ENCODE peak calls at places on chromosome 3, in four cellular contexts. C, A, U and O are unnamed samples.

GRCh38 chr3:2967851-2968250 is 142.3 kb downstream of the IL5RA start:
- DNase-seq in C (no peak), A (no peak), U (no peak), O (no peak)

GRCh38 chr3:110576962-110577361 is 494.7 kb upstream of the NECTIN3 start:
- DNase-seq in A (peak; percentile 97), U (peak; percentile 91), C (peak; percentile 94), O (no peak)

GRCh38 chr3:130386604-130387263 is 41.3 kb downstream of the COL6A5 start:
- DNase-seq in A (no peak), U (peak; percentile 55), C (no peak), O (no peak)

GRCh38 chr3:45140392-45140791 is 5.8 kb downstream of the CDCP1 start:
- DNase-seq in U (peak; percentile 29), A (peak; percentile 61), C (no peak), O (no peak)

GRCh38 chr3:183481582-183481981 is 53.2 kb upstream of the MCF2L2 start:
- DNase-seq in C (no peak), A (no peak), U (no peak), O (no peak)

GRCh38 chr3:167733961-167734497 is 663 bp downstream of the PDCD10 start:
- DNase-seq in A (peak; percentile 16), C (peak; percentile 23), U (peak; percentile 22), O (peak; percentile 7)

GRCh38 chr3:158672293-158673176 is at the start of gene LXN:
- DNase-seq in C (peak; percentile 89), U (peak; percentile 81), A (peak; percentile 47), O (peak; percentile 65)

GRCh38 chr3:89113887-89114840 is 6.7 kb downstream of the EPHA3 start:
- DNase-seq in A (peak; percentile 44), U (peak; percentile 56), C (peak; percentile 69), O (no peak)

GRCh38 chr3:42601898-42602581 is 1.6 kb downstream of the NKTR start:
- DNase-seq in C (no peak), A (no peak), U (no peak), O (no peak)

GRCh38 chr3:177448987-177449975 is 252.0 kb upstream of the TBL1XR1 start:
- DNase-seq in C (no peak), A (no peak), U (no peak), O (peak; percentile 53)

GRCh38 chr3:136194409-136195257 is 1.5 kb downstream of the MSL2 start:
- DNase-seq in C (no peak), A (no peak), U (no peak), O (no peak)

GRCh38 chr3:43522702-43523362 is 99.0 kb downstream of the ANO10 start:
- DNase-seq in U (peak; percentile 51), A (no peak), C (peak; percentile 1), O (no peak)

GRCh38 chr3:73418636-73419035 is 206.1 kb downstream of the PDZRN3 start:
- DNase-seq in U (no peak), A (no peak), C (no peak), O (no peak)

GRCh38 chr3:153026026-153026425 is 136.0 kb upstream of the RAP2B start:
- DNase-seq in C (peak; percentile 49), U (peak; percentile 79), A (peak; percentile 51), O (peak; percentile 8)

GRCh38 chr3:78940128-78940527 is 827.7 kb downstream of the ROBO1 start:
- DNase-seq in U (no peak), C (no peak), A (no peak), O (no peak)

GRCh38 chr3:133362539-133362938 is 37.3 kb upstream of the BFSP2 start:
- DNase-seq in U (no peak), C (no peak), A (no peak), O (no peak)

GRCh38 chr3:59426851-59427565 is 377.2 kb upstream of the CFAP20DC start:
- DNase-seq in A (peak; percentile 97), U (peak; percentile 46), C (no peak), O (no peak)

GRCh38 chr3:183220828-183221227 is 32.2 kb upstream of the B3GNT5 start:
- DNase-seq in C (no peak), A (no peak), U (no peak), O (no peak)

GRCh38 chr3:54986294-54986693 is 58.4 kb upstream of the LRTM1 start:
- DNase-seq in A (no peak), C (no peak), U (no peak), O (no peak)

GRCh38 chr3:126111126-126111551 is 27.2 kb upstream of the SLC41A3 start:
- DNase-seq in U (no peak), C (no peak), A (no peak), O (no peak)

GRCh38 chr3:177257625-177258024 is 60.3 kb upstream of the TBL1XR1 start:
- DNase-seq in A (no peak), C (no peak), U (no peak), O (no peak)

GRCh38 chr3:46440531-46441294 is 24.0 kb downstream of the LTF start:
- DNase-seq in U (no peak), C (no peak), A (no peak), O (peak; percentile 59)

GRCh38 chr3:34364345-34364744 is 565.9 kb downstream of the PDCD6IP start:
- DNase-seq in U (no peak), A (no peak), C (no peak), O (no peak)

GRCh38 chr3:154758109-154758868 is 321.8 kb upstream of the MME start:
- DNase-seq in A (peak; percentile 62), U (peak; percentile 62), C (peak; percentile 25), O (no peak)

GRCh38 chr3:149042766-149043386 is 43.5 kb downstream of the HLTF start:
- DNase-seq in A (peak; percentile 46), C (no peak), U (peak; percentile 61), O (peak; percentile 27)

GRCh38 chr3:70889162-70890045 is 577.0 kb upstream of the MDFIC2 start:
- DNase-seq in C (no peak), A (peak; percentile 39), U (peak; percentile 29), O (no peak)

GRCh38 chr3:56800373-56801150 is 1.2 kb downstream of the ARHGEF3 start:
- DNase-seq in U (no peak), C (no peak), A (no peak), O (peak; percentile 51)

GRCh38 chr3:193885832-193886231 is 250.1 kb upstream of the HES1 start:
- DNase-seq in U (no peak), C (peak; percentile 21), A (no peak), O (no peak)

GRCh38 chr3:149339931-149340309 is 6.5 kb upstream of the TM4SF18 start:
- DNase-seq in A (peak; percentile 98), U (peak; percentile 98), C (peak; percentile 98), O (no peak)

GRCh38 chr3:113212155-113212844 is 943 bp downstream of the BOC start:
- DNase-seq in A (peak; percentile 59), U (peak; percentile 30), C (peak; percentile 10), O (no peak)
- H3K4me3 ChIP-seq in A (peak overlapping the region; percentile 85), U (peak overlapping the region; percentile 68), C (peak overlapping the region; percentile 66), O (peak overlapping the region; percentile 51)

GRCh38 chr3:57863380-57863779 is 107.3 kb downstream of the SLMAP start:
- DNase-seq in C (no peak), U (no peak), A (no peak), O (no peak)

GRCh38 chr3:57862894-57863293 is 106.8 kb downstream of the SLMAP start:
- DNase-seq in A (no peak), U (no peak), C (no peak), O (no peak)

GRCh38 chr3:57864853-57865252 is 108.7 kb downstream of the SLMAP start:
- DNase-seq in A (peak; percentile 49), C (peak; percentile 17), U (peak; percentile 56), O (no peak)
- TF ChIP-seq CTCF in A (peak; percentile 67), C (peak; percentile 48), U (peak; percentile 59), O (peak; percentile 18)

DNA sequence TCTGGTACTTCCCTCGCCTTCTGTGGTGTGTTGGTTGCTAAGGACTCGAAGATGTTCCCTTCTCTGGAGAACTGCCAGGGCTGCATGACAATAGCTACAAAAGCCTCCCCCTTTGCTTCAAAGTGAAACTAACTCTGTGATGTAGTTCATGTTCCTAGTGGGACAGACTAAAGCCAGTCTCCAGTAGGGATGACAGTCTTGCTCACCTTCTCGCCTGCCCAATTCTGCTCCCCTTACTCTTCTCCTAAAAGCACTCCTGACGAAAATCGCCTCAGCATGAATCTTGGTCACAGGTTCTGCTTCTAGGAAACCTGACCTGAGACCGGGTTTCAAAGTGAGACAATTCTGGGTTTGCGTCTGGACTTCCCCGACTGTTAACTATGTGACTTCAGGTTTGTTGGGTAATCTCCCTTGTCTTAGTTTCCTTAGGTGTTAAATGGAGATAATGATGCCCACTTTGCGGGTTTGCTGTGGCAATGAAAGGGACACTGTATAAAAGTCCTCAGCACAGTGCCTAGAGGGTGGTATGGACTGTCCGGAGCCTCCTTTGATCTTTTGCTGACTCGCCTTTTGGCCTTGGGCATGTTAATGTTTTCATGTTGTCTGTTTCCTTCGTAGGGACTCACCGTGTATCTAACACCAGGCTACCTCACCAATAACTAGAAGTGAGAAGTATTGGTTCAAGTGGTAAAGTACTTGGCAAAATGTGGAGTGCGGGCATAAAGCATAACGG is 24.9 kb upstream of the THRB start:
- DNase-seq in U (no peak), A (no peak), C (no peak), O (no peak)
- H3K4me3 ChIP-seq in U (no peak overlapping the region), A (peak overlapping the region; percentile 12), C (no peak overlapping the region), O (no peak overlapping the region)

GRCh38 chr3:143348486-143349327 is 229.1 kb downstream of the CHST2 start:
- DNase-seq in C (no peak), A (no peak), U (no peak), O (peak; percentile 33)
- TF ChIP-seq CTCF in C (no peak), A (peak; percentile 22), U (peak; percentile 30), O (peak; percentile 47)

DNA sequence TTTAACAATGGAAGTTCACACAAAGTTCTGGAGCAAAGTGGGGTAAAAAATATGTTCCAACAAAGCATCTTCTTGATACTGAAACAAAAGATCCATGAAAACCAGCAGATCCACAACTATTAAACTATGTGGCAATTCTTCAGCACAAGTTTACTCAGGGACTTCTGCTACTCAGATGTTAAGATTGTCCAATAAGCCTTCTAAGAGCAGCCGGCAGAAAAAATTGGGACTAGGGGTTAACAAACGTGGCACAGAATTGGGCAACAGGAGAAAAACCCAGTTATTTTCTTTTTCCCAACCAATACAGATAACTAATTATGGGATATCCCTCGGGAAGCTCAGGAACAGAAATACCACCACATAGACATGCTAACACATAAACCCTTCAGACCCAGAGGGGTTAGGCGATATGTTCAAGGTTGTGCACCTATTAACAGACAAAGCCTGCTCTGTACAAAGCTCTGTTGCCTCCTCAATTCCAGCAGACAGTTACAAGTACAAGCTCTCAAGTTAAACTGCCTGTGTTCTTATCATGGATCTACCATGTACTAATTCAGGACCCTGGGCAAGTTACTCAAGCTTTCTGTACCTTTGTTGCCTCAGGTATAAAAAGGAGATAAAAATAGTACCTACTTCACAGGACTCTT is 6.8 kb downstream of the SSR3 start:
- DNase-seq in A (peak; percentile 44), C (no peak), U (no peak), O (no peak)
- H3K4me3 ChIP-seq in A (no peak overlapping the region), C (no peak overlapping the region), U (no peak overlapping the region), O (no peak overlapping the region)

GRCh38 chr3:48563382-48563918 is at the start of gene UCN2:
- DNase-seq in A (peak; percentile 32), C (no peak), U (peak; percentile 41), O (no peak)
- TF ChIP-seq CTCF in A (peak; percentile 34), C (no peak), U (peak; percentile 16), O (no peak)